ENCODE peak calls at places on chromosomes 5 and 9, in ten cellular contexts. E is HFF-Myc, N is GM12878, D is sigmoid colon, A is tibial artery, C is T47D, K is RWPE1, Q is T-cell, O is CMK, U is fibroblast of lung. Z is an unnamed sample.

GRCh38 chr5:135243194-135244191 is 155.5 kb downstream of the MACROH2A1 start:
- DNase-seq in U (peak), A (peak), K (no peak), Q (no peak), D (peak), O (no peak), C (no peak), N (no peak), E (no peak), Z (no peak)

GRCh38 chr5:6611561-6612256 is 21.1 kb downstream of the NSUN2 start:
- DNase-seq in N (no peak), C (no peak), E (no peak), Q (no peak), K (no peak), U (no peak), D (no peak), O (no peak), A (no peak), Z (no peak)

GRCh38 chr5:42806701-42807262 is 4.9 kb downstream of the SELENOP start:
- DNase-seq in E (no peak), A (no peak), K (no peak), C (no peak), D (no peak), U (no peak), N (no peak), O (no peak), Q (no peak), Z (no peak)

GRCh38 chr9:34510506-34511159 is 12.2 kb downstream of the ENHO start:
- DNase-seq in Q (no peak), K (no peak), D (peak), C (no peak), E (no peak), N (no peak), O (no peak), U (no peak), A (no peak), Z (no peak)

GRCh38 chr5:7678057-7678456 is 172.9 kb downstream of the CFAP90 start:
- DNase-seq in U (no peak), Q (no peak), A (no peak), E (no peak), O (no peak), K (no peak), C (no peak), D (no peak), N (no peak), Z (no peak)

GRCh38 chr9:105978336-105978735 is 284.0 kb downstream of the TMEM38B start:
- DNase-seq in U (no peak), A (no peak), O (no peak), K (no peak), Q (no peak), D (no peak), N (no peak), C (no peak), E (no peak), Z (no peak)

GRCh38 chr9:127361561-127361960 is 35.4 kb upstream of the SLC2A8 start:
- DNase-seq in N (peak), O (peak), K (peak), A (no peak), C (peak), U (no peak), D (no peak), E (no peak), Q (no peak), Z (no peak)

GRCh38 chr9:75378036-75378435 is 289.7 kb downstream of the OSTF1 start:
- DNase-seq in D (peak), U (no peak), K (no peak), E (no peak), A (peak), N (no peak), O (no peak), C (no peak), Q (no peak), Z (no peak)

GRCh38 chr5:95845401-95845800 is 22.9 kb upstream of the GLRX start:
- DNase-seq in E (no peak), C (no peak), Q (no peak), O (no peak), K (no peak), N (no peak), A (no peak), D (no peak), U (no peak), Z (no peak)

GRCh38 chr9:114169029-114169939 is 13.9 kb downstream of the COL27A1 start:
- DNase-seq in D (no peak), K (no peak), C (no peak), A (no peak), N (no peak), E (no peak), Q (no peak), U (peak), O (no peak), Z (no peak)

GRCh38 chr9:6869081-6869948 is 111.5 kb downstream of the KDM4C start:
- DNase-seq in U (no peak), D (no peak), E (no peak), Q (no peak), N (no peak), O (no peak), A (no peak), K (no peak), C (no peak), Z (no peak)

GRCh38 chr5:175821790-175822211 is 49.6 kb upstream of the CPLX2 start:
- DNase-seq in N (no peak), K (peak), O (no peak), Q (no peak), D (no peak), E (no peak), A (no peak), C (no peak), U (no peak), Z (no peak)

GRCh38 chr9:136160321-136160938 is 41.8 kb upstream of the TMEM250 start:
- DNase-seq in C (no peak), E (no peak), A (no peak), K (no peak), D (no peak), O (no peak), N (no peak), Q (no peak), U (no peak), Z (no peak)

GRCh38 chr5:59793000-59793399 is 100.5 kb downstream of the PDE4D start:
- DNase-seq in U (peak), K (peak), N (no peak), E (peak), A (peak), Q (no peak), C (no peak), D (peak), O (no peak), Z (no peak)

GRCh38 chr5:57825026-57825683 is 342.5 kb upstream of the ACTBL2 start:
- DNase-seq in O (no peak), N (no peak), A (no peak), E (no peak), U (peak), Q (no peak), K (peak), D (no peak), C (no peak), Z (no peak)

GRCh38 chr5:142979636-142980035 is 209.5 kb downstream of the ARHGAP26 start:
- DNase-seq in E (no peak), A (no peak), C (no peak), D (no peak), U (no peak), N (no peak), K (no peak), Q (no peak), O (no peak), Z (no peak)

GRCh38 chr5:74990194-74990593 is 62.2 kb downstream of the GCNT4 start:
- DNase-seq in U (no peak), K (no peak), N (no peak), O (no peak), E (no peak), Q (no peak), C (no peak), A (no peak), D (no peak), Z (no peak)

GRCh38 chr5:65577141-65577540 is 14.0 kb downstream of the PPWD1 start:
- DNase-seq in O (no peak), D (no peak), N (no peak), K (no peak), U (peak), A (no peak), C (no peak), E (no peak), Q (no peak), Z (no peak)

GRCh38 chr9:97852399-97853055 is 499 bp upstream of the FOXE1 start:
- DNase-seq in A (no peak), N (no peak), E (no peak), D (no peak), K (no peak), Q (no peak), O (no peak), C (no peak), U (no peak), Z (no peak)

GRCh38 chr5:142817961-142818431 is 47.8 kb downstream of the ARHGAP26 start:
- DNase-seq in O (no peak), D (no peak), E (no peak), C (no peak), Q (no peak), A (no peak), K (no peak), N (no peak), U (peak), Z (no peak)

GRCh38 chr9:35518212-35518917 is 28.5 kb downstream of the RUSC2 start:
- DNase-seq in A (no peak), N (no peak), Q (no peak), D (no peak), U (peak), O (no peak), K (peak), C (no peak), E (peak), Z (no peak)